ENCODE peak calls at places on chromosomes 13 and 19, in nine cellular contexts. One of them, this sample, is unnamed.

GRCh38 chr19:13044160-13044853 is 49.0 kb downstream of the NFIX start:
- DNase-seq in NCI-H1105 treated with DMSO at 0.1 percent for 48 hours: no peak
- DNase-seq in tibial nerve: no peak
- DNase-seq in NCI-H1417: peak; percentile 87
- DNase-seq in M059J: peak; percentile 82
- DNase-seq in nephron progenitor cell: no peak
- DNase-seq in retinal pigment epithelial cell: no peak
- DNase-seq in PC-3: peak; percentile 56
- DNase-seq in stimulated activated naive CD8-positive, alpha-beta T cell treated with anti-CD3 and anti-CD28 coated beads, Interleukin-15, amount 100 ng/mL, for 72 hours: peak; percentile 20
- DNase-seq in this sample: no peak

GRCh38 chr13:51997641-51998330 is 13.5 kb downstream of the ATP7B start:
- DNase-seq in PC-3: no peak
- DNase-seq in tibial nerve: no peak
- DNase-seq in retinal pigment epithelial cell: no peak
- DNase-seq in stimulated activated naive CD8-positive, alpha-beta T cell treated with anti-CD3 and anti-CD28 coated beads, Interleukin-15, amount 100 ng/mL, for 72 hours: no peak
- DNase-seq in M059J: no peak
- DNase-seq in nephron progenitor cell: no peak
- DNase-seq in NCI-H1417: no peak
- DNase-seq in NCI-H1105 treated with DMSO at 0.1 percent for 48 hours: no peak
- DNase-seq in this sample: no peak

GRCh38 chr19:21604351-21604926 is 99.0 kb downstream of the ZNF429 start:
- DNase-seq in PC-3: peak; percentile 34
- DNase-seq in M059J: peak; percentile 51
- DNase-seq in stimulated activated naive CD8-positive, alpha-beta T cell treated with anti-CD3 and anti-CD28 coated beads, Interleukin-15, amount 100 ng/mL, for 72 hours: no peak
- DNase-seq in nephron progenitor cell: no peak
- DNase-seq in NCI-H1417: peak; percentile 38
- DNase-seq in NCI-H1105 treated with DMSO at 0.1 percent for 48 hours: peak; percentile 38
- DNase-seq in tibial nerve: no peak
- DNase-seq in retinal pigment epithelial cell: no peak
- DNase-seq in this sample: no peak

GRCh38 chr13:100234006-100234405 is 145.1 kb downstream of the PCCA start:
- DNase-seq in nephron progenitor cell: no peak
- DNase-seq in tibial nerve: no peak
- DNase-seq in stimulated activated naive CD8-positive, alpha-beta T cell treated with anti-CD3 and anti-CD28 coated beads, Interleukin-15, amount 100 ng/mL, for 72 hours: no peak
- DNase-seq in retinal pigment epithelial cell: no peak
- DNase-seq in M059J: no peak
- DNase-seq in NCI-H1417: peak; percentile 74
- DNase-seq in PC-3: no peak
- DNase-seq in NCI-H1105 treated with DMSO at 0.1 percent for 48 hours: peak; percentile 70
- DNase-seq in this sample: no peak

GRCh38 chr13:101127741-101128353 is 288.5 kb downstream of the NALCN start:
- DNase-seq in retinal pigment epithelial cell: no peak
- DNase-seq in NCI-H1417: peak; percentile 40
- DNase-seq in nephron progenitor cell: peak; percentile 30
- DNase-seq in PC-3: peak; percentile 72
- DNase-seq in stimulated activated naive CD8-positive, alpha-beta T cell treated with anti-CD3 and anti-CD28 coated beads, Interleukin-15, amount 100 ng/mL, for 72 hours: peak; percentile 10
- DNase-seq in tibial nerve: peak; percentile 23
- DNase-seq in NCI-H1105 treated with DMSO at 0.1 percent for 48 hours: peak; percentile 40
- DNase-seq in M059J: peak; percentile 48
- DNase-seq in this sample: peak; percentile 66

GRCh38 chr19:51702754-51703654 is 9.9 kb downstream of the SPACA6 start:
- DNase-seq in retinal pigment epithelial cell: no peak
- DNase-seq in PC-3: no peak
- DNase-seq in nephron progenitor cell: peak; percentile 29
- DNase-seq in stimulated activated naive CD8-positive, alpha-beta T cell treated with anti-CD3 and anti-CD28 coated beads, Interleukin-15, amount 100 ng/mL, for 72 hours: no peak
- DNase-seq in NCI-H1417: no peak
- DNase-seq in tibial nerve: peak; percentile 32
- DNase-seq in M059J: no peak
- DNase-seq in NCI-H1105 treated with DMSO at 0.1 percent for 48 hours: no peak
- DNase-seq in this sample: no peak

GRCh38 chr19:7540761-7541480 is 5.4 kb downstream of the PNPLA6 start:
- DNase-seq in NCI-H1105 treated with DMSO at 0.1 percent for 48 hours: no peak
- DNase-seq in retinal pigment epithelial cell: no peak
- DNase-seq in tibial nerve: no peak
- DNase-seq in stimulated activated naive CD8-positive, alpha-beta T cell treated with anti-CD3 and anti-CD28 coated beads, Interleukin-15, amount 100 ng/mL, for 72 hours: no peak
- DNase-seq in M059J: peak; percentile 7
- DNase-seq in PC-3: peak; percentile 45
- DNase-seq in NCI-H1417: no peak
- DNase-seq in nephron progenitor cell: peak; percentile 68
- DNase-seq in this sample: no peak

GRCh38 chr19:30029721-30030510 is 87.9 kb downstream of the URI1 start:
- DNase-seq in nephron progenitor cell: no peak
- DNase-seq in NCI-H1417: no peak
- DNase-seq in tibial nerve: no peak
- DNase-seq in stimulated activated naive CD8-positive, alpha-beta T cell treated with anti-CD3 and anti-CD28 coated beads, Interleukin-15, amount 100 ng/mL, for 72 hours: no peak
- DNase-seq in M059J: peak; percentile 94
- DNase-seq in retinal pigment epithelial cell: no peak
- DNase-seq in PC-3: peak; percentile 91
- DNase-seq in NCI-H1105 treated with DMSO at 0.1 percent for 48 hours: no peak
- DNase-seq in this sample: no peak

GRCh38 chr19:7927605-7928333 is 1.8 kb upstream of the CTXN1 start:
- DNase-seq in nephron progenitor cell: no peak
- DNase-seq in M059J: no peak
- DNase-seq in PC-3: no peak
- DNase-seq in NCI-H1105 treated with DMSO at 0.1 percent for 48 hours: no peak
- DNase-seq in stimulated activated naive CD8-positive, alpha-beta T cell treated with anti-CD3 and anti-CD28 coated beads, Interleukin-15, amount 100 ng/mL, for 72 hours: no peak
- DNase-seq in tibial nerve: no peak
- DNase-seq in NCI-H1417: no peak
- DNase-seq in retinal pigment epithelial cell: no peak
- DNase-seq in this sample: no peak

GRCh38 chr19:13146763-13147563 is 3.2 kb downstream of the STX10 start:
- DNase-seq in M059J: no peak
- DNase-seq in NCI-H1105 treated with DMSO at 0.1 percent for 48 hours: no peak
- DNase-seq in stimulated activated naive CD8-positive, alpha-beta T cell treated with anti-CD3 and anti-CD28 coated beads, Interleukin-15, amount 100 ng/mL, for 72 hours: no peak
- DNase-seq in NCI-H1417: no peak
- DNase-seq in nephron progenitor cell: no peak
- DNase-seq in PC-3: no peak
- DNase-seq in retinal pigment epithelial cell: no peak
- DNase-seq in tibial nerve: peak; percentile 35
- DNase-seq in this sample: no peak

GRCh38 chr13:22871248-22871647 is 309.5 kb upstream of the SGCG start:
- DNase-seq in tibial nerve: no peak
- DNase-seq in retinal pigment epithelial cell: no peak
- DNase-seq in PC-3: no peak
- DNase-seq in stimulated activated naive CD8-positive, alpha-beta T cell treated with anti-CD3 and anti-CD28 coated beads, Interleukin-15, amount 100 ng/mL, for 72 hours: no peak
- DNase-seq in NCI-H1417: no peak
- DNase-seq in M059J: no peak
- DNase-seq in nephron progenitor cell: no peak
- DNase-seq in NCI-H1105 treated with DMSO at 0.1 percent for 48 hours: no peak
- DNase-seq in this sample: no peak

GRCh38 chr13:91154553-91154952 is 192.9 kb upstream of the MIR17HG start:
- DNase-seq in tibial nerve: no peak
- DNase-seq in stimulated activated naive CD8-positive, alpha-beta T cell treated with anti-CD3 and anti-CD28 coated beads, Interleukin-15, amount 100 ng/mL, for 72 hours: no peak
- DNase-seq in retinal pigment epithelial cell: no peak
- DNase-seq in M059J: no peak
- DNase-seq in PC-3: no peak
- DNase-seq in NCI-H1105 treated with DMSO at 0.1 percent for 48 hours: no peak
- DNase-seq in NCI-H1417: no peak
- DNase-seq in nephron progenitor cell: no peak
- DNase-seq in this sample: no peak

GRCh38 chr13:110431851-110432294 is 124.8 kb downstream of the COL4A2 start:
- DNase-seq in M059J: no peak
- DNase-seq in retinal pigment epithelial cell: no peak
- DNase-seq in PC-3: no peak
- DNase-seq in NCI-H1105 treated with DMSO at 0.1 percent for 48 hours: no peak
- DNase-seq in NCI-H1417: no peak
- DNase-seq in tibial nerve: no peak
- DNase-seq in stimulated activated naive CD8-positive, alpha-beta T cell treated with anti-CD3 and anti-CD28 coated beads, Interleukin-15, amount 100 ng/mL, for 72 hours: no peak
- DNase-seq in nephron progenitor cell: no peak
- DNase-seq in this sample: no peak

GRCh38 chr19:57888107-57888493 is 737 bp downstream of the ZNF814 start:
- DNase-seq in NCI-H1417: no peak
- DNase-seq in nephron progenitor cell: no peak
- DNase-seq in tibial nerve: no peak
- DNase-seq in M059J: no peak
- DNase-seq in stimulated activated naive CD8-positive, alpha-beta T cell treated with anti-CD3 and anti-CD28 coated beads, Interleukin-15, amount 100 ng/mL, for 72 hours: no peak
- DNase-seq in NCI-H1105 treated with DMSO at 0.1 percent for 48 hours: peak; percentile 21
- DNase-seq in retinal pigment epithelial cell: no peak
- DNase-seq in PC-3: no peak
- DNase-seq in this sample: no peak

GRCh38 chr19:45864629-45865082 is 530 bp downstream of the FOXA3 start:
- DNase-seq in PC-3: no peak
- DNase-seq in NCI-H1417: no peak
- DNase-seq in stimulated activated naive CD8-positive, alpha-beta T cell treated with anti-CD3 and anti-CD28 coated beads, Interleukin-15, amount 100 ng/mL, for 72 hours: no peak
- DNase-seq in nephron progenitor cell: no peak
- DNase-seq in retinal pigment epithelial cell: no peak
- DNase-seq in M059J: no peak
- DNase-seq in NCI-H1105 treated with DMSO at 0.1 percent for 48 hours: no peak
- DNase-seq in tibial nerve: no peak
- DNase-seq in this sample: no peak

GRCh38 chr19:16326401-16327130 is 1.9 kb downstream of the KLF2 start:
- DNase-seq in M059J: no peak
- DNase-seq in NCI-H1105 treated with DMSO at 0.1 percent for 48 hours: no peak
- DNase-seq in tibial nerve: no peak
- DNase-seq in NCI-H1417: no peak
- DNase-seq in stimulated activated naive CD8-positive, alpha-beta T cell treated with anti-CD3 and anti-CD28 coated beads, Interleukin-15, amount 100 ng/mL, for 72 hours: peak; percentile 10
- DNase-seq in PC-3: no peak
- DNase-seq in retinal pigment epithelial cell: no peak
- DNase-seq in nephron progenitor cell: peak; percentile 19
- DNase-seq in this sample: no peak

GRCh38 chr19:33393286-33394005 is 19.9 kb downstream of the CEBPG start:
- DNase-seq in PC-3: no peak
- DNase-seq in nephron progenitor cell: no peak
- DNase-seq in NCI-H1417: peak; percentile 51
- DNase-seq in retinal pigment epithelial cell: no peak
- DNase-seq in tibial nerve: no peak
- DNase-seq in M059J: no peak
- DNase-seq in NCI-H1105 treated with DMSO at 0.1 percent for 48 hours: no peak
- DNase-seq in stimulated activated naive CD8-positive, alpha-beta T cell treated with anti-CD3 and anti-CD28 coated beads, Interleukin-15, amount 100 ng/mL, for 72 hours: no peak
- DNase-seq in this sample: no peak

GRCh38 chr19:12864721-12865715 is 16.2 kb downstream of the DNASE2 start:
- DNase-seq in NCI-H1417: no peak
- DNase-seq in retinal pigment epithelial cell: no peak
- DNase-seq in tibial nerve: no peak
- DNase-seq in NCI-H1105 treated with DMSO at 0.1 percent for 48 hours: no peak
- DNase-seq in stimulated activated naive CD8-positive, alpha-beta T cell treated with anti-CD3 and anti-CD28 coated beads, Interleukin-15, amount 100 ng/mL, for 72 hours: no peak
- DNase-seq in M059J: no peak
- DNase-seq in nephron progenitor cell: no peak
- DNase-seq in PC-3: no peak
- DNase-seq in this sample: no peak

GRCh38 chr13:107518292-107518691 is 697.0 kb downstream of the LIG4 start:
- DNase-seq in retinal pigment epithelial cell: no peak
- DNase-seq in nephron progenitor cell: no peak
- DNase-seq in M059J: peak; percentile 1
- DNase-seq in tibial nerve: no peak
- DNase-seq in NCI-H1105 treated with DMSO at 0.1 percent for 48 hours: no peak
- DNase-seq in stimulated activated naive CD8-positive, alpha-beta T cell treated with anti-CD3 and anti-CD28 coated beads, Interleukin-15, amount 100 ng/mL, for 72 hours: no peak
- DNase-seq in NCI-H1417: no peak
- DNase-seq in PC-3: peak; percentile 31
- DNase-seq in this sample: peak; percentile 1

GRCh38 chr19:55209430-55210119 is at the start of gene PTPRH:
- DNase-seq in M059J: peak; percentile 25
- DNase-seq in tibial nerve: no peak
- DNase-seq in NCI-H1105 treated with DMSO at 0.1 percent for 48 hours: no peak
- DNase-seq in nephron progenitor cell: no peak
- DNase-seq in stimulated activated naive CD8-positive, alpha-beta T cell treated with anti-CD3 and anti-CD28 coated beads, Interleukin-15, amount 100 ng/mL, for 72 hours: no peak
- DNase-seq in PC-3: peak; percentile 55
- DNase-seq in retinal pigment epithelial cell: no peak
- DNase-seq in NCI-H1417: no peak
- DNase-seq in this sample: no peak

GRCh38 chr13:103883152-103883551 is 816.9 kb upstream of the SLC10A2 start:
- DNase-seq in PC-3: peak; percentile 97
- DNase-seq in stimulated activated naive CD8-positive, alpha-beta T cell treated with anti-CD3 and anti-CD28 coated beads, Interleukin-15, amount 100 ng/mL, for 72 hours: no peak
- DNase-seq in retinal pigment epithelial cell: peak; percentile 89
- DNase-seq in tibial nerve: peak; percentile 75
- DNase-seq in M059J: peak; percentile 96
- DNase-seq in NCI-H1417: peak; percentile 86
- DNase-seq in NCI-H1105 treated with DMSO at 0.1 percent for 48 hours: peak; percentile 71
- DNase-seq in nephron progenitor cell: peak; percentile 61
- DNase-seq in this sample: no peak

GRCh38 chr19:18948075-18948975 is 7.3 kb upstream of the HOMER3 start:
- DNase-seq in NCI-H1417: no peak
- DNase-seq in tibial nerve: no peak
- DNase-seq in PC-3: peak; percentile 0
- DNase-seq in retinal pigment epithelial cell: no peak
- DNase-seq in stimulated activated naive CD8-positive, alpha-beta T cell treated with anti-CD3 and anti-CD28 coated beads, Interleukin-15, amount 100 ng/mL, for 72 hours: no peak
- DNase-seq in NCI-H1105 treated with DMSO at 0.1 percent for 48 hours: no peak
- DNase-seq in M059J: peak; percentile 56
- DNase-seq in nephron progenitor cell: no peak
- DNase-seq in this sample: no peak

GRCh38 chr19:16911046-16911445 is 22.2 kb downstream of the F2RL3 start:
- DNase-seq in NCI-H1417: no peak
- DNase-seq in retinal pigment epithelial cell: no peak
- DNase-seq in nephron progenitor cell: no peak
- DNase-seq in tibial nerve: no peak
- DNase-seq in NCI-H1105 treated with DMSO at 0.1 percent for 48 hours: no peak
- DNase-seq in stimulated activated naive CD8-positive, alpha-beta T cell treated with anti-CD3 and anti-CD28 coated beads, Interleukin-15, amount 100 ng/mL, for 72 hours: no peak
- DNase-seq in PC-3: no peak
- DNase-seq in M059J: no peak
- DNase-seq in this sample: no peak

GRCh38 chr19:48510421-48511268 is 990 bp downstream of the LMTK3 start:
- DNase-seq in NCI-H1105 treated with DMSO at 0.1 percent for 48 hours: peak; percentile 64
- DNase-seq in nephron progenitor cell: peak; percentile 78
- DNase-seq in M059J: peak; percentile 65
- DNase-seq in retinal pigment epithelial cell: no peak
- DNase-seq in NCI-H1417: peak; percentile 69
- DNase-seq in tibial nerve: peak; percentile 76
- DNase-seq in PC-3: peak; percentile 57
- DNase-seq in stimulated activated naive CD8-positive, alpha-beta T cell treated with anti-CD3 and anti-CD28 coated beads, Interleukin-15, amount 100 ng/mL, for 72 hours: peak; percentile 69
- DNase-seq in this sample: no peak

GRCh38 chr19:44111910-44112463 is 1.2 kb upstream of the ZNF225 start:
- DNase-seq in tibial nerve: no peak
- DNase-seq in stimulated activated naive CD8-positive, alpha-beta T cell treated with anti-CD3 and anti-CD28 coated beads, Interleukin-15, amount 100 ng/mL, for 72 hours: no peak
- DNase-seq in M059J: peak; percentile 71
- DNase-seq in NCI-H1417: no peak
- DNase-seq in PC-3: no peak
- DNase-seq in nephron progenitor cell: peak; percentile 54
- DNase-seq in NCI-H1105 treated with DMSO at 0.1 percent for 48 hours: no peak
- DNase-seq in retinal pigment epithelial cell: peak; percentile 71
- DNase-seq in this sample: no peak

GRCh38 chr19:13241321-13242104 is 91.3 kb downstream of the IER2 start:
- DNase-seq in stimulated activated naive CD8-positive, alpha-beta T cell treated with anti-CD3 and anti-CD28 coated beads, Interleukin-15, amount 100 ng/mL, for 72 hours: peak; percentile 24
- DNase-seq in PC-3: peak; percentile 26
- DNase-seq in retinal pigment epithelial cell: no peak
- DNase-seq in M059J: no peak
- DNase-seq in nephron progenitor cell: no peak
- DNase-seq in NCI-H1417: no peak
- DNase-seq in tibial nerve: no peak
- DNase-seq in NCI-H1105 treated with DMSO at 0.1 percent for 48 hours: no peak
- DNase-seq in this sample: no peak

GRCh38 chr19:6532244-6532999 is 1.6 kb downstream of the TNFSF9 start:
- DNase-seq in tibial nerve: no peak
- DNase-seq in NCI-H1417: no peak
- DNase-seq in nephron progenitor cell: no peak
- DNase-seq in stimulated activated naive CD8-positive, alpha-beta T cell treated with anti-CD3 and anti-CD28 coated beads, Interleukin-15, amount 100 ng/mL, for 72 hours: no peak
- DNase-seq in NCI-H1105 treated with DMSO at 0.1 percent for 48 hours: no peak
- DNase-seq in PC-3: no peak
- DNase-seq in retinal pigment epithelial cell: no peak
- DNase-seq in M059J: no peak
- DNase-seq in this sample: no peak

GRCh38 chr19:47020132-47020805 is 632 bp downstream of the NPAS1 start:
- DNase-seq in stimulated activated naive CD8-positive, alpha-beta T cell treated with anti-CD3 and anti-CD28 coated beads, Interleukin-15, amount 100 ng/mL, for 72 hours: no peak
- DNase-seq in NCI-H1105 treated with DMSO at 0.1 percent for 48 hours: no peak
- DNase-seq in PC-3: no peak
- DNase-seq in retinal pigment epithelial cell: no peak
- DNase-seq in M059J: no peak
- DNase-seq in tibial nerve: no peak
- DNase-seq in NCI-H1417: no peak
- DNase-seq in nephron progenitor cell: peak; percentile 49
- DNase-seq in this sample: no peak

GRCh38 chr19:29831041-29831548 is 19.3 kb downstream of the CCNE1 start:
- DNase-seq in nephron progenitor cell: no peak
- DNase-seq in retinal pigment epithelial cell: no peak
- DNase-seq in M059J: no peak
- DNase-seq in stimulated activated naive CD8-positive, alpha-beta T cell treated with anti-CD3 and anti-CD28 coated beads, Interleukin-15, amount 100 ng/mL, for 72 hours: peak; percentile 45
- DNase-seq in PC-3: peak; percentile 66
- DNase-seq in NCI-H1417: no peak
- DNase-seq in tibial nerve: no peak
- DNase-seq in NCI-H1105 treated with DMSO at 0.1 percent for 48 hours: no peak
- DNase-seq in this sample: no peak

GRCh38 chr13:59178344-59178743 is 985.4 kb downstream of the DIAPH3 start:
- DNase-seq in M059J: peak; percentile 20
- DNase-seq in PC-3: peak; percentile 2
- DNase-seq in retinal pigment epithelial cell: no peak
- DNase-seq in tibial nerve: no peak
- DNase-seq in stimulated activated naive CD8-positive, alpha-beta T cell treated with anti-CD3 and anti-CD28 coated beads, Interleukin-15, amount 100 ng/mL, for 72 hours: no peak
- DNase-seq in NCI-H1105 treated with DMSO at 0.1 percent for 48 hours: no peak
- DNase-seq in nephron progenitor cell: no peak
- DNase-seq in NCI-H1417: no peak
- DNase-seq in this sample: no peak

GRCh38 chr13:39818953-39819352 is 163.5 kb downstream of the COG6 start:
- DNase-seq in tibial nerve: peak; percentile 44
- DNase-seq in NCI-H1417: no peak
- DNase-seq in nephron progenitor cell: no peak
- DNase-seq in M059J: peak; percentile 67
- DNase-seq in retinal pigment epithelial cell: no peak
- DNase-seq in NCI-H1105 treated with DMSO at 0.1 percent for 48 hours: no peak
- DNase-seq in PC-3: no peak
- DNase-seq in stimulated activated naive CD8-positive, alpha-beta T cell treated with anti-CD3 and anti-CD28 coated beads, Interleukin-15, amount 100 ng/mL, for 72 hours: no peak
- DNase-seq in this sample: no peak

This sample was measured in SK-N-MC.